ENCODE peak calls at places on chromosomes 4 and X, in four cellular contexts. One of them, this sample, is unnamed.

GRCh38 chr4:67167849-67168248 is 377.5 kb downstream of the CENPC start:
- DNase-seq in upper lobe of right lung: no peak
- DNase-seq in left ventricle myocardium inferior: no peak
- DNase-seq in upper lobe of left lung: no peak
- DNase-seq in this sample: no peak

GRCh38 chrX:16250296-16250695 is 83.0 kb downstream of the MAGEB17 start:
- DNase-seq in upper lobe of right lung: no peak
- DNase-seq in left ventricle myocardium inferior: no peak
- DNase-seq in upper lobe of left lung: no peak
- DNase-seq in this sample: no peak

GRCh38 chrX:71251456-71251973 is 2.4 kb downstream of the ZMYM3 start:
- DNase-seq in upper lobe of right lung: no peak
- DNase-seq in left ventricle myocardium inferior: no peak
- DNase-seq in upper lobe of left lung: no peak
- DNase-seq in this sample: no peak

GRCh38 chrX:116607766-116608165 is 145.0 kb upstream of the CT83 start:
- DNase-seq in upper lobe of right lung: no peak
- DNase-seq in left ventricle myocardium inferior: no peak
- DNase-seq in upper lobe of left lung: no peak
- DNase-seq in this sample: no peak

GRCh38 chr4:150160473-150160872 is 82.2 kb downstream of the DCLK2 start:
- DNase-seq in upper lobe of right lung: no peak
- DNase-seq in left ventricle myocardium inferior: no peak
- DNase-seq in upper lobe of left lung: no peak
- DNase-seq in this sample: no peak

GRCh38 chr4:153535735-153536494 is 69.8 kb downstream of the TMEM131L start:
- DNase-seq in upper lobe of right lung: no peak
- DNase-seq in left ventricle myocardium inferior: no peak
- DNase-seq in upper lobe of left lung: no peak
- DNase-seq in this sample: no peak

GRCh38 chr4:41144812-41145211 is 69.5 kb downstream of the APBB2 start:
- DNase-seq in upper lobe of right lung: no peak
- DNase-seq in left ventricle myocardium inferior: no peak
- DNase-seq in upper lobe of left lung: no peak
- DNase-seq in this sample: no peak

GRCh38 chr4:132593717-132594400 is 555.2 kb upstream of the PCDH10 start:
- DNase-seq in upper lobe of right lung: no peak
- DNase-seq in left ventricle myocardium inferior: no peak
- DNase-seq in upper lobe of left lung: no peak
- DNase-seq in this sample: no peak

GRCh38 chr4:132227349-132228165 is 921.5 kb upstream of the PCDH10 start:
- DNase-seq in upper lobe of right lung: no peak
- DNase-seq in left ventricle myocardium inferior: no peak
- DNase-seq in upper lobe of left lung: no peak
- DNase-seq in this sample: no peak

GRCh38 chrX:16882702-16883486 is 12.7 kb upstream of the RBBP7 start:
- DNase-seq in upper lobe of right lung: peak; percentile 70
- DNase-seq in left ventricle myocardium inferior: peak; percentile 50
- DNase-seq in upper lobe of left lung: peak; percentile 37
- DNase-seq in this sample: peak; percentile 43

GRCh38 chr4:72971572-72971971 is 97.9 kb downstream of the COX18 start:
- DNase-seq in upper lobe of right lung: no peak
- DNase-seq in left ventricle myocardium inferior: no peak
- DNase-seq in upper lobe of left lung: no peak
- DNase-seq in this sample: no peak

GRCh38 chr4:8340721-8341680 is 71.4 kb downstream of the HTRA3 start:
- DNase-seq in upper lobe of right lung: no peak
- DNase-seq in left ventricle myocardium inferior: peak; percentile 89
- DNase-seq in upper lobe of left lung: peak; percentile 83
- DNase-seq in this sample: peak; percentile 87

GRCh38 chr4:73429118-73429517 is 6.9 kb upstream of the AFP start:
- DNase-seq in upper lobe of right lung: no peak
- DNase-seq in left ventricle myocardium inferior: no peak
- DNase-seq in upper lobe of left lung: no peak
- DNase-seq in this sample: no peak

GRCh38 chrX:9339603-9340569 is 125.0 kb upstream of the TBL1X start:
- DNase-seq in upper lobe of right lung: no peak
- DNase-seq in left ventricle myocardium inferior: peak; percentile 69
- DNase-seq in upper lobe of left lung: peak; percentile 40
- DNase-seq in this sample: peak; percentile 68

GRCh38 chrX:77431227-77431626 is 16.0 kb upstream of the FGF16 start:
- DNase-seq in upper lobe of right lung: no peak
- DNase-seq in left ventricle myocardium inferior: no peak
- DNase-seq in upper lobe of left lung: no peak
- DNase-seq in this sample: no peak

GRCh38 chr4:147596976-147597375 is 20.2 kb upstream of the TMEM184C start:
- DNase-seq in upper lobe of right lung: no peak
- DNase-seq in left ventricle myocardium inferior: no peak
- DNase-seq in upper lobe of left lung: no peak
- DNase-seq in this sample: no peak

GRCh38 chr4:30867427-30867826 is 147.3 kb downstream of the PCDH7 start:
- DNase-seq in upper lobe of right lung: no peak
- DNase-seq in left ventricle myocardium inferior: no peak
- DNase-seq in upper lobe of left lung: no peak
- DNase-seq in this sample: no peak

GRCh38 chrX:124211312-124211942 is 121.0 kb upstream of the TEX13D start:
- DNase-seq in upper lobe of right lung: no peak
- DNase-seq in left ventricle myocardium inferior: no peak
- DNase-seq in upper lobe of left lung: no peak
- DNase-seq in this sample: no peak

GRCh38 chrX:6667048-6667768 is 132.3 kb upstream of the VCX3A start:
- DNase-seq in upper lobe of right lung: no peak
- DNase-seq in left ventricle myocardium inferior: no peak
- DNase-seq in upper lobe of left lung: no peak
- DNase-seq in this sample: no peak

DNA sequence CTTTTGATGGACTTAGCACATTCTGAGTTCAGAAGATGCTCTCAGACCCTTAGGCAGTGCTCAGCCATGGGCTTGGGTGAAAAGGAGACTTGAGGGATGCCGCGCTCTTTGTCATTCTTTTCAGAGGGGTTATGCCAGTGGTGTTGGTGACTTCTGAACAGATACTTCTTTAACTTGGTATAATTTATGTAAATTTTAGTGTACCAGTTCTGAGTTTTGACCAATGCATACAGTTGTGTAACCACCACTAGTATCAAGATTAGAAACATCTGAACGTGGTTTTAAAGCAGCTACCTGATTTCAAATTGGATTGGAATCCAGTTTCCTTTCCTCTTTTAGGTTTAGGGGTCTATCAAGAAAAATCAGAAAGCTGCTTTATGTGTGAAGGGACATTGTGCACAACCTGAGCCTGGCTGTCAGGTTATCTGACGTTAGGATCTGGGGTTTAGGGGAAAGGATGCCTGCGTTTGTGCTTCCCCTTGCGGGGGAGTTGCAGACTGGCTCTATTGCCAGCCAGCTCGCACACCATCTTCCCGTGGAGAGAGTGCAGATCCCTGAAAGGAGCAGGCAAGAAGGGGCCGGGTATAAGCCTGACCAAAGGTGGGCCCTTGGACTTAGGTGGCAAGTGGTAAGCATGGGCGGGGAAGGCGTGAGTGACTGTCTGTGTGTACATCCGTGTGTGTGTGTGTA is 19.0 kb downstream of the SMS start:
- DNase-seq in upper lobe of right lung: no peak
- DNase-seq in left ventricle myocardium inferior: no peak
- DNase-seq in upper lobe of left lung: no peak
- DNase-seq in this sample: no peak
- H3K4me1 ChIP-seq in upper lobe of right lung: peaks cover 15% of the 10 kb centered on the region
- H3K4me1 ChIP-seq in left ventricle myocardium inferior: peaks cover 44% of the 10 kb centered on the region
- H3K4me1 ChIP-seq in upper lobe of left lung: peaks cover 20% of the 10 kb centered on the region
- H3K4me1 ChIP-seq in this sample: peaks cover 8% of the 10 kb centered on the region

DNA sequence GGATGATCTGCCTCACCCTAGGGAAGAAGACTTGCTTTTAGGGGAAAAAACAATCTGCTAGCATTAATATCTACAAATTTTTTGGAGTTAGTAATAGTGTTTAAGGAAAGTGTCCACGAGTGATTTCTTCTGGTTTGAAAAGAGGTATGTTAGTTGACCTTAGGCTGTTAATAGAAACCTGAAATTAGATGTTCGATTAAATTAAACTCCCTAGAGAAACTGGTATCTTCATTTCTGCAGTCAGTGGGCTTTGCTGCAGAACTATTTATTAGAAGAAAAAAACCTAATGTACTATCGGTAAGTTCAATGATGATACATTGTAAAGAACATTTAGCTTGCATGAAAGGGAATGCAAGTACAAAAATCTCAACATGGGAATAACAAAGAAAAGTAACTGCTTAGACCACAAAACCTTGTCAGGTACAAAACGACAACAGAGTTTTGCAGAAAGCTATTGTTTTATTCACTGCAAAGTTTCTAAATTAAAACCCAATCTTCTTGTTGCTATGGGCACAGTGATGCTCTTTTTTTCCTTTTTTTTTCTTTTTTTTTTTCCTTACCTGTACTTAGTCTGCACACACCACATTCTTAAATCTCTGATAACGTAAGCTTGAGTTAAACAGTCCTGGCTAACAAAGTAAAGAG is 2.0 kb downstream of the KLF3 start:
- DNase-seq in upper lobe of right lung: no peak
- DNase-seq in left ventricle myocardium inferior: no peak
- DNase-seq in upper lobe of left lung: no peak
- DNase-seq in this sample: no peak
- H3K4me1 ChIP-seq in upper lobe of right lung: peaks cover 52% of the 10 kb centered on the region
- H3K4me1 ChIP-seq in left ventricle myocardium inferior: peaks cover 76% of the 10 kb centered on the region
- H3K4me1 ChIP-seq in upper lobe of left lung: peaks cover 49% of the 10 kb centered on the region
- H3K4me1 ChIP-seq in this sample: peaks cover 66% of the 10 kb centered on the region

GRCh38 chrX:139828830-139829229 is 104.0 kb downstream of the ATP11C start:
- DNase-seq in upper lobe of right lung: no peak
- DNase-seq in left ventricle myocardium inferior: no peak
- DNase-seq in upper lobe of left lung: no peak
- DNase-seq in this sample: no peak
- H3K4me1 ChIP-seq in upper lobe of right lung: peaks cover 17% of the 10 kb centered on the region
- H3K4me1 ChIP-seq in left ventricle myocardium inferior: peaks cover 59% of the 10 kb centered on the region
- H3K4me1 ChIP-seq in upper lobe of left lung: peaks cover 15% of the 10 kb centered on the region
- H3K4me1 ChIP-seq in this sample: no peaks in the 10 kb centered on the region

GRCh38 chrX:107674480-107675364 is 46.4 kb downstream of the PRPS1 start:
- DNase-seq in upper lobe of right lung: peak; percentile 69
- DNase-seq in left ventricle myocardium inferior: peak; percentile 71
- DNase-seq in upper lobe of left lung: no peak
- DNase-seq in this sample: peak; percentile 74
- H3K4me1 ChIP-seq in upper lobe of right lung: peaks cover 23% of the 10 kb centered on the region
- H3K4me1 ChIP-seq in left ventricle myocardium inferior: peaks cover 54% of the 10 kb centered on the region
- H3K4me1 ChIP-seq in upper lobe of left lung: peaks cover 32% of the 10 kb centered on the region
- H3K4me1 ChIP-seq in this sample: peaks cover 58% of the 10 kb centered on the region

DNA sequence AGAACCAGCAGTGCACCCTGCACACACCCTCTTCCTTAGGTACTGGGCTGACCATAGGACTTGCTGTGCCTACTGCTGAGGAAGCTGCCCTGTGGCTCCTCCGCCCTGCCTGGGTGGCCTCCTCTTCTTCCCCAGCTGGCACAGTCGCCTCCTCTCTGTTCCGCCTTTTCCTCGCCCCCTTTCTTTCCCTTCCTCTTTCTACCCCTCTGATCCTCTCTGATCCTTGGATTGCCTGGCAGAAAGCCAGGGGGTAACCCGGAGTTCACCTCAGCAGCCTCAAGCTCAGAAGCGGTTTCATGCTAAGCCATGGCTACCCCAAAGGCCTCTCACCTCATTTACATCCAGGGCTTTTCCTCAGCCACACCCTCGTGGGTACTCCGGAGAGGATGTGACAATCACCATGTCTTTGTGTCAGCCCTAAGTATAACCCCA is 136.2 kb downstream of the SMIM20 start:
- DNase-seq in upper lobe of right lung: peak; percentile 80
- DNase-seq in left ventricle myocardium inferior: peak; percentile 58
- DNase-seq in upper lobe of left lung: no peak
- DNase-seq in this sample: peak; percentile 44
- H3K4me1 ChIP-seq in upper lobe of right lung: peaks cover 4% of the 10 kb centered on the region
- H3K4me1 ChIP-seq in left ventricle myocardium inferior: peaks cover 10% of the 10 kb centered on the region
- H3K4me1 ChIP-seq in upper lobe of left lung: peaks cover 4% of the 10 kb centered on the region
- H3K4me1 ChIP-seq in this sample: no peaks in the 10 kb centered on the region

GRCh38 chr4:57043304-57044251 is 64.9 kb downstream of the POLR2B start:
- DNase-seq in upper lobe of right lung: no peak
- DNase-seq in left ventricle myocardium inferior: no peak
- DNase-seq in upper lobe of left lung: no peak
- DNase-seq in this sample: peak; percentile 60
- H3K4me1 ChIP-seq in upper lobe of right lung: peaks cover 26% of the 10 kb centered on the region
- H3K4me1 ChIP-seq in left ventricle myocardium inferior: peaks cover 98% of the 10 kb centered on the region
- H3K4me1 ChIP-seq in upper lobe of left lung: peaks cover 10% of the 10 kb centered on the region
- H3K4me1 ChIP-seq in this sample: peaks cover 85% of the 10 kb centered on the region

DNA sequence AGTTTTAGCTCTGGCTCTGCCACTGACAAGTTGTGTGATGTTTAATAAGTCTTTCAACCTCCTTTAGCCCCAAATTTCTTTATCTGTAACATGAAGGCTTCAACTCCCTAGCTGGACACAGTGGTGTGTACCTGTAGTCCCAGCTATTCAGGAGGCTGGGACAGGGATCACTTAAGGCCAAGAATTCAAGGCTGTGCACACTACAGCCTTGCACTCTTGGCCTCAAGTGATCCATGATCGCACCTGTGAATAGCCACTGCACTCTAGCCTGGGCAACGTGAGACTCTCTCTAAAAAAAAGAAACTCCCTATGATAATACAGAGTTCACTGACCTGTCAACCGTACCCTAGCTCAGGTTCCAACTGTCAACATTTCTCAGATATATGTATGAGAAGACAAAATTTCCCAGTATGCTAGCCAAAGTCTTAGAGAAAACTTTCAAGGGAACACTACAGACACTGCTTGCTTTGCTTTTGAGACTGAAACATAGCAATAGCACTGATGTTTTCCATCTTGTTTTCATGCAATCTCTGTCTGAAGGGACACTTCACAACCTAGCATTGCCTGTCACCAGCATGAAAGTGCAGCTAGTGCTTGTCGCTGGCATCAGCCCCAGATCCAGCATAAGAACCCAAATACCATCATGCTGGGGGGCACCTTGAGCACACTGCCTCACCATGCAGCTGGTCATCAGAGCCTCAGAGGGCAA is 51.6 kb upstream of the PTPN13 start:
- DNase-seq in upper lobe of right lung: no peak
- DNase-seq in left ventricle myocardium inferior: no peak
- DNase-seq in upper lobe of left lung: no peak
- DNase-seq in this sample: no peak
- H3K4me1 ChIP-seq in upper lobe of right lung: no peaks in the 10 kb centered on the region
- H3K4me1 ChIP-seq in left ventricle myocardium inferior: peaks cover 25% of the 10 kb centered on the region
- H3K4me1 ChIP-seq in upper lobe of left lung: peaks cover 9% of the 10 kb centered on the region
- H3K4me1 ChIP-seq in this sample: peaks cover 32% of the 10 kb centered on the region

DNA sequence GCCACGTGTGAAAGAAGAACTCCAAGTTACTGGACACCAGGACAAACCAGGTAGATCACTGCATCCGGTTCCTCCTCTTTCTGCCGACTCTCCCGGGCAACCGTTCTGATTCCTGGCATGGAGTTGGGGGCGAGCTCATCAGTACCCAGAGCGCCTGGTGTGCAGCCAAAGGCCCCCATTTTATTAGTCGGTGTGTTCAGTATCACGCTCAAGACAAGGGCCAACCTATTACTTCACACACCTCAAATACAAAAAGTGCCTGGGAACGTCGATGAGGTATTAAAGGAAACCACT is 2.8 kb upstream of the CTBP1 start:
- DNase-seq in upper lobe of right lung: no peak
- DNase-seq in left ventricle myocardium inferior: no peak
- DNase-seq in upper lobe of left lung: no peak
- DNase-seq in this sample: no peak
- H3K4me1 ChIP-seq in upper lobe of right lung: peaks cover 32% of the 10 kb centered on the region
- H3K4me1 ChIP-seq in left ventricle myocardium inferior: peaks cover 45% of the 10 kb centered on the region
- H3K4me1 ChIP-seq in upper lobe of left lung: peaks cover 23% of the 10 kb centered on the region
- H3K4me1 ChIP-seq in this sample: peaks cover 29% of the 10 kb centered on the region